ENCODE peak calls at places on chromosomes 12 and 14, in ten cellular contexts. D is amniotic stem cell; I is activated CD8-positive, alpha-beta memory T cell treated with anti-CD3 and anti-CD28 coated beads, Interleukin-2, amount 10 ng/mL, durations not matched to agents 7 days and 5 days; O is hepatic stellate cell; X is CD4-positive, CD25-positive, alpha-beta regulatory T cell; Y is H4; V is NCI-H146; H is fibroblast of the conjunctiva; Z is smooth muscle cell of the brain vasculature; R is NCI-H1694 treated with DMSO at 0.1 percent for 48 hours. Q is an unnamed sample.

GRCh38 chr12:1919763-1920162 is 1.3 kb upstream of the CACNA2D4 start:
- DNase-seq in I (no peak), V (no peak), Y (no peak), D (no peak), X (no peak), H (no peak), O (no peak), Z (no peak), R (no peak), Q (no peak)

GRCh38 chr14:52069617-52070431 is 965 bp upstream of the NID2 start:
- DNase-seq in Y (peak), H (no peak), I (no peak), D (no peak), X (no peak), V (no peak), Z (peak), O (no peak), R (no peak), Q (no peak)

GRCh38 chr14:102776761-102777710 is at the start of gene TRAF3:
- DNase-seq in D (peak), Z (no peak), R (no peak), I (peak), X (peak), Y (no peak), H (peak), O (peak), V (peak), Q (peak)

GRCh38 chr14:78997811-78998210 is 827.6 kb downstream of the NRXN3 start:
- DNase-seq in Y (no peak), D (no peak), Z (peak), O (no peak), I (no peak), H (no peak), X (no peak), V (no peak), R (peak), Q (no peak)

GRCh38 chr12:6069452-6070093 is 54.9 kb downstream of the VWF start:
- DNase-seq in V (no peak), O (peak), I (no peak), H (peak), X (no peak), Y (peak), R (no peak), D (peak), Z (no peak), Q (peak)

GRCh38 chr12:94601972-94602517 is 48.3 kb downstream of the TMCC3 start:
- DNase-seq in R (no peak), I (no peak), D (no peak), Y (no peak), V (no peak), Z (no peak), O (no peak), X (no peak), H (no peak), Q (no peak)

GRCh38 chr12:103640831-103641230 is 53.8 kb downstream of the STAB2 start:
- DNase-seq in R (no peak), H (no peak), I (no peak), Y (no peak), D (no peak), O (no peak), V (no peak), Z (no peak), X (no peak), Q (no peak)

GRCh38 chr12:5525783-5526367 is 94.0 kb downstream of the NTF3 start:
- DNase-seq in I (no peak), H (no peak), Y (no peak), Z (no peak), X (no peak), O (no peak), D (no peak), R (no peak), V (no peak), Q (no peak)

GRCh38 chr14:33362934-33363333 is 424.3 kb downstream of the NPAS3 start:
- DNase-seq in V (no peak), H (no peak), R (no peak), X (no peak), Z (no peak), O (no peak), Y (no peak), I (no peak), D (no peak), Q (no peak)

GRCh38 chr12:77324763-77325468 is 259.5 kb upstream of the E2F7 start:
- DNase-seq in I (peak), Z (no peak), V (peak), Y (peak), R (peak), O (peak), D (peak), H (peak), X (no peak), Q (peak)

GRCh38 chr12:2453076-2453806 is 341.5 kb upstream of the FKBP4 start:
- DNase-seq in V (no peak), I (no peak), H (no peak), R (no peak), X (no peak), Z (no peak), O (peak), Y (no peak), D (no peak), Q (no peak)

GRCh38 chr14:99995700-99996356 is 69.4 kb upstream of the EVL start:
- DNase-seq in Z (no peak), R (peak), V (no peak), I (peak), O (no peak), H (peak), Y (peak), X (peak), D (no peak), Q (peak)

GRCh38 chr14:45699451-45699850 is 446.4 kb upstream of the MIS18BP1 start:
- DNase-seq in D (no peak), Z (no peak), Y (peak), R (no peak), V (no peak), H (no peak), I (no peak), O (no peak), X (no peak), Q (peak)

GRCh38 chr12:131536766-131537165 is 174.1 kb upstream of the SFSWAP start:
- DNase-seq in X (no peak), O (no peak), Y (no peak), V (no peak), D (no peak), I (no peak), Z (no peak), R (no peak), H (no peak), Q (no peak)

GRCh38 chr12:52126605-52127578 is 47.4 kb downstream of the SMIM41 start:
- DNase-seq in H (no peak), Z (no peak), I (peak), D (no peak), V (peak), X (no peak), R (no peak), Y (no peak), O (no peak), Q (no peak)

GRCh38 chr12:12686472-12686871 is 9.5 kb downstream of the GPR19 start:
- DNase-seq in D (no peak), V (no peak), H (no peak), I (no peak), R (no peak), Y (no peak), O (no peak), X (no peak), Z (no peak), Q (no peak)

GRCh38 chr12:30797689-30798088 is 42.9 kb upstream of the CAPRIN2 start:
- DNase-seq in Y (no peak), X (no peak), O (no peak), Z (no peak), V (no peak), H (no peak), R (no peak), I (no peak), D (no peak), Q (no peak)

GRCh38 chr12:104720346-104721064 is 237.6 kb downstream of the SLC41A2 start:
- DNase-seq in H (no peak), R (no peak), I (peak), O (peak), X (peak), Z (peak), Y (no peak), D (no peak), V (no peak), Q (no peak)

GRCh38 chr14:88385212-88386101 is at the start of gene SPATA7:
- DNase-seq in X (peak), R (peak), Y (peak), Z (peak), O (peak), V (peak), I (peak), D (peak), H (peak), Q (peak)

GRCh38 chr12:51672334-51672733 is 81.3 kb downstream of the SCN8A start:
- DNase-seq in O (no peak), H (no peak), I (no peak), D (no peak), Y (no peak), X (no peak), R (no peak), V (no peak), Z (no peak), Q (no peak)

GRCh38 chr14:31261859-31262739 is 54.5 kb upstream of the HECTD1 start:
- DNase-seq in I (no peak), H (no peak), O (no peak), X (no peak), Z (no peak), Y (no peak), V (peak), R (peak), D (no peak), Q (no peak)

GRCh38 chr14:94227029-94227428 is 52.9 kb downstream of the PPP4R4 start:
- DNase-seq in H (peak), I (no peak), D (peak), O (no peak), V (no peak), Z (no peak), Y (no peak), R (no peak), X (no peak), Q (no peak)

GRCh38 chr14:76350671-76351070 is 25.3 kb upstream of the ESRRB start:
- DNase-seq in O (no peak), Z (no peak), X (no peak), D (no peak), I (no peak), V (no peak), H (no peak), Y (no peak), R (no peak), Q (no peak)

GRCh38 chr12:93183940-93184663 is 193.6 kb upstream of the NUDT4 start:
- DNase-seq in Z (no peak), X (no peak), V (no peak), Y (no peak), D (no peak), I (no peak), R (no peak), O (no peak), H (no peak), Q (no peak)

GRCh38 chr12:6335451-6336078 is 6.3 kb downstream of the TNFRSF1A start:
- DNase-seq in R (no peak), Z (peak), O (peak), D (peak), I (peak), Y (peak), X (peak), H (peak), V (no peak), Q (peak)

GRCh38 chr12:45407188-45407850 is 191.4 kb downstream of the ANO6 start:
- DNase-seq in R (no peak), X (no peak), Z (no peak), D (no peak), I (no peak), H (no peak), O (no peak), V (no peak), Y (peak), Q (no peak)

GRCh38 chr12:42969357-42969756 is 379.8 kb upstream of the PRICKLE1 start:
- DNase-seq in D (no peak), V (no peak), X (no peak), H (peak), R (no peak), Z (no peak), Y (no peak), I (no peak), O (no peak), Q (no peak)

GRCh38 chr12:120041386-120042231 is 52.6 kb downstream of the BICDL1 start:
- DNase-seq in Y (no peak), O (no peak), I (no peak), Z (no peak), D (no peak), H (no peak), V (no peak), R (no peak), X (peak), Q (peak)

GRCh38 chr14:56490379-56490778 is 89.2 kb upstream of the TMEM260 start:
- DNase-seq in D (no peak), V (peak), Y (peak), Z (no peak), H (peak), O (no peak), R (peak), X (peak), I (no peak), Q (peak)

GRCh38 chr14:90819734-90820393 is 3.6 kb upstream of the TTC7B start:
- DNase-seq in R (no peak), I (no peak), Z (no peak), V (no peak), O (no peak), Y (no peak), D (no peak), H (no peak), X (no peak), Q (no peak)

GRCh38 chr12:4274960-4275868 is 1.7 kb downstream of the CCND2 start:
- DNase-seq in Z (no peak), H (no peak), X (no peak), R (no peak), D (no peak), I (no peak), V (no peak), Y (no peak), O (no peak), Q (no peak)

GRCh38 chr12:4274396-4274959 is 916 bp downstream of the CCND2 start:
- DNase-seq in Y (no peak), X (no peak), H (no peak), I (peak), D (no peak), R (no peak), Z (no peak), O (no peak), V (no peak), Q (no peak)

Q was measured in COLO829.